ENCODE peak calls at places on chromosome 11, in five cellular contexts. O is kidney, Y is tibial nerve, E is left lung, F is fibroblast of lung. D is an unnamed sample.

GRCh38 chr11:1293619-1294015 is 15.8 kb downstream of the TOLLIP start:
- DNase-seq in E (peak; percentile 73), F (no peak), O (peak; percentile 70), Y (no peak), D (peak; percentile 21)

GRCh38 chr11:113193077-113193476 is 121.3 kb upstream of the TTC12 start:
- DNase-seq in Y (peak; percentile 25), O (no peak), E (no peak), F (no peak), D (no peak)

GRCh38 chr11:128550261-128550821 is 37.0 kb downstream of the ETS1 start:
- DNase-seq in Y (no peak), E (no peak), F (no peak), O (no peak), D (no peak)

GRCh38 chr11:95692526-95693270 is 96.9 kb downstream of the FAM76B start:
- DNase-seq in E (no peak), O (no peak), F (peak; percentile 51), Y (no peak), D (no peak)

GRCh38 chr11:87391501-87391900 is 353.8 kb downstream of the TMEM135 start:
- DNase-seq in O (no peak), E (no peak), Y (no peak), F (no peak), D (no peak)

GRCh38 chr11:76778874-76779273 is 4.3 kb upstream of the TSKU start:
- DNase-seq in E (no peak), Y (no peak), O (no peak), F (no peak), D (no peak)

GRCh38 chr11:28274216-28274615 is 166.0 kb downstream of the METTL15 start:
- DNase-seq in E (no peak), F (no peak), O (no peak), Y (no peak), D (no peak)

GRCh38 chr11:1623716-1624115 is 1.8 kb upstream of the KRTAP5-4 start:
- DNase-seq in E (no peak), O (peak; percentile 58), F (no peak), Y (no peak), D (no peak)

GRCh38 chr11:10488121-10488580 is 33.1 kb downstream of the AMPD3 start:
- DNase-seq in F (no peak), O (no peak), E (no peak), Y (no peak), D (peak; percentile 37)

GRCh38 chr11:57213282-57214086 is 23.6 kb downstream of the APLNR start:
- DNase-seq in Y (no peak), O (no peak), E (no peak), F (peak; percentile 58), D (no peak)

GRCh38 chr11:8060146-8060719 is 20.8 kb upstream of the TUB start:
- DNase-seq in F (no peak), E (no peak), O (no peak), Y (no peak), D (no peak)

GRCh38 chr11:92180664-92181251 is 43.9 kb upstream of the FAT3 start:
- DNase-seq in F (peak; percentile 84), E (no peak), O (peak; percentile 48), Y (no peak), D (no peak)

GRCh38 chr11:117099681-117100080 is 1.5 kb upstream of the SIK3 start:
- DNase-seq in Y (no peak), F (no peak), O (no peak), E (no peak), D (no peak)

GRCh38 chr11:118071416-118072030 is 5.4 kb upstream of the TMPRSS4 start:
- DNase-seq in Y (no peak), E (no peak), O (no peak), F (no peak), D (no peak)

GRCh38 chr11:73381589-73381988 is 5.4 kb downstream of the RELT start:
- DNase-seq in Y (no peak), F (no peak), E (peak; percentile 85), O (no peak), D (no peak)

GRCh38 chr11:58928082-58928574 is 11.2 kb upstream of the GLYATL1 start:
- DNase-seq in O (no peak), Y (no peak), F (no peak), E (no peak), D (no peak)

GRCh38 chr11:35826949-35827348 is 116.9 kb upstream of the LDLRAD3 start:
- DNase-seq in F (no peak), Y (no peak), E (no peak), O (no peak), D (no peak)

GRCh38 chr11:12430351-12430750 is 53.0 kb downstream of the PARVA start:
- DNase-seq in F (peak; percentile 66), E (no peak), Y (no peak), O (no peak), D (no peak)

GRCh38 chr11:129853508-129854228 is 38.0 kb downstream of the TMEM45B start:
- DNase-seq in E (no peak), Y (peak; percentile 22), O (peak; percentile 85), F (peak; percentile 56), D (peak; percentile 21)

GRCh38 chr11:3853935-3854659 is 1.4 kb upstream of the STIM1 start:
- DNase-seq in E (no peak), Y (no peak), O (no peak), F (no peak), D (peak; percentile 95)

GRCh38 chr11:126817523-126818450 is 182.8 kb downstream of the KIRREL3 start:
- DNase-seq in O (no peak), E (no peak), F (no peak), Y (no peak), D (no peak)

GRCh38 chr11:114075891-114076441 is 16.5 kb downstream of the ZBTB16 start:
- DNase-seq in Y (no peak), O (no peak), F (peak; percentile 83), E (no peak), D (peak; percentile 27)

GRCh38 chr11:119759747-119760412 is 30.9 kb upstream of the NECTIN1 start:
- DNase-seq in Y (no peak), E (no peak), F (no peak), O (no peak), D (no peak)

GRCh38 chr11:117384045-117384444 is 56.4 kb downstream of the CEP164 start:
- DNase-seq in E (no peak), O (no peak), Y (no peak), F (peak; percentile 62), D (no peak)

GRCh38 chr11:132872223-132872622 is 660.1 kb downstream of the OPCML start:
- DNase-seq in O (no peak), Y (no peak), E (peak; percentile 37), F (no peak), D (no peak)

GRCh38 chr11:65633390-65634139 is 4.3 kb upstream of the SIPA1 start:
- DNase-seq in Y (no peak), O (no peak), E (peak; percentile 77), F (no peak), D (peak; percentile 49)

GRCh38 chr11:65636108-65636809 is 1.6 kb upstream of the SIPA1 start:
- DNase-seq in E (peak; percentile 73), F (no peak), O (peak; percentile 76), Y (no peak), D (no peak)

GRCh38 chr11:65634905-65635731 is 2.8 kb upstream of the SIPA1 start:
- DNase-seq in E (no peak), Y (no peak), F (no peak), O (no peak), D (no peak)

GRCh38 chr11:65634140-65634436 is 3.8 kb upstream of the SIPA1 start:
- DNase-seq in E (no peak), F (no peak), Y (no peak), O (no peak), D (no peak)

GRCh38 chr11:65634440-65634839 is 3.5 kb upstream of the SIPA1 start:
- DNase-seq in F (no peak), O (no peak), Y (no peak), E (no peak), D (no peak)
- H3K36me3 ChIP-seq in F (peaks cover 39% of the 10 kb centered on the region), O (peaks cover 29% of the 10 kb centered on the region), Y (peaks cover 4% of the 10 kb centered on the region), E (no peaks in the 10 kb centered on the region), D (peaks cover 45% of the 10 kb centered on the region)

DNA sequence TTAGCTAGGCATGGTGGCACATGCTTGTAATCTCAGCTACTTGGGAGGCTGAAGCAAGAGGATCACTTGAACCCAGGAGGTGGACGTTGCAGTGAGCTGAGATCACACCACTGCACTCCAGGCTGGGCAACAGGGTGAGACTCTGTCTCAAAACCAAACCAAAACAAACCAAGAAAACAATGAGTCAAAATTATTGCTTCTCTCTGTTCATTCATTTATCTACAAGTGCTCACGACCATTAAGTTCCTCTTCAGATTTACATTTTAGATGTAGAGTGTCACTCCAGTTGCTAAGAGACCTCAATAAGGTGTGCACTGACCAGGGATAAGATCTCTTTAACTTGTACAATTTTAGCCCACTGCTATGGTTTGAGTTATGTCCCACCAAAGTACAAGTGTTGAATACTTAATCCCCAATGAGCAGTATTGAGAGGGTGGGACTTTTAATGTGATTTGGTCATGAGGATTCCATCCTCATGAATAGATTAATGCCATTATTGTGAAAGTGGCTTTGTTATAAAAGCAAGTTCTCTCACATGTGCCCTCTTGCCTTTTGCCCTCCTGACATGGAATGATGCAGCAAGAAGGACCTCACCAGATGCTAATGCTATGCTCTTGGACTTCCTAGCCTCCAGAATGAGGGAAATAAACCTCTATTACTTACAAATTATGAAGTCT is 7.8 kb downstream of the HNRNPUL2 start:
- DNase-seq in Y (no peak), F (peak; percentile 32), E (no peak), O (no peak), D (no peak)
- H3K36me3 ChIP-seq in Y (peaks cover 26% of the 10 kb centered on the region), F (peaks cover 35% of the 10 kb centered on the region), E (peaks cover 22% of the 10 kb centered on the region), O (peaks cover 91% of the 10 kb centered on the region), D (peaks cover 96% of the 10 kb centered on the region)

GRCh38 chr11:34072041-34072440 is 20.5 kb downstream of the CAPRIN1 start:
- DNase-seq in E (no peak), Y (no peak), F (no peak), O (no peak), D (no peak)
- H3K36me3 ChIP-seq in E (no peaks in the 10 kb centered on the region), Y (no peaks in the 10 kb centered on the region), F (peaks cover 5% of the 10 kb centered on the region), O (peaks cover 22% of the 10 kb centered on the region), D (peaks cover 55% of the 10 kb centered on the region)

GRCh38 chr11:93715797-93716396 is 25.4 kb downstream of the TAF1D start:
- DNase-seq in Y (no peak), F (no peak), O (no peak), E (no peak), D (no peak)

GRCh38 chr11:93718057-93718563 is 23.2 kb downstream of the TAF1D start:
- DNase-seq in O (no peak), Y (no peak), E (no peak), F (no peak), D (peak; percentile 49)

GRCh38 chr11:93719310-93719709 is 22.0 kb downstream of the TAF1D start:
- DNase-seq in O (no peak), E (no peak), F (no peak), Y (no peak), D (no peak)

GRCh38 chr11:93720522-93720921 is 20.8 kb downstream of the TAF1D start:
- DNase-seq in Y (no peak), F (no peak), E (no peak), O (no peak), D (no peak)

DNA sequence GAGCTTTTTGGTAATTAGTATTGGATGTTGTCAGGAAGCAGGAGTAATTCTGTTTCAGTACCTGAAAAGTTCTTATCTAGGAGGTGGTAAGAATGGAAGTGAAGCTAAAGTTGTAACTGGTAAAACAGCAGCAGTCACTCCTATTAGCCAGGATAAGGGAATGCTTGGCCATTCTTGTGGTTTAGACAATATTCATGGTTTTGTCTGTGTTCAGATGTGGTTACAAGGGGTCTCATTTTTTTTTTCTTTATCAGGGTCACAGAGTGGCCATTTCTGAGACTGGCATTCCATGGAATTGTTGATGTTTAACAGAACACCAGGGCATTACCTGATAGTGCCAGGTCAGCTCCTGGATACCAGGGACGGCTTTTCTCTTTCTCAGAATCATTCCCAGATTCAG is 23.8 kb downstream of the TAF1D start:
- DNase-seq in E (no peak), Y (no peak), O (no peak), F (no peak), D (no peak)
- H3K36me3 ChIP-seq in E (no peaks in the 10 kb centered on the region), Y (no peaks in the 10 kb centered on the region), O (peaks cover 9% of the 10 kb centered on the region), F (no peaks in the 10 kb centered on the region), D (peaks cover 25% of the 10 kb centered on the region)

GRCh38 chr11:68934321-68934645 is 30.6 kb downstream of the IGHMBP2 start:
- DNase-seq in O (peak; percentile 49), E (no peak), F (no peak), Y (no peak), D (no peak)
- H3K36me3 ChIP-seq in O (peaks cover 23% of the 10 kb centered on the region), E (no peaks in the 10 kb centered on the region), F (peaks cover 20% of the 10 kb centered on the region), Y (no peaks in the 10 kb centered on the region), D (peaks cover 59% of the 10 kb centered on the region)